ENCODE peak calls at places on chromosomes 1 and 21, in ten cellular contexts. B is lower leg skin, I is A549, L is endothelial cell of umbilical vein, M is sigmoid colon, N is uterus, D is stomach, X is Peyer's patch, G is HCT116, R is IMR-90. F is an unnamed sample.

GRCh38 chr1:89905391-89906058 is 84.7 kb downstream of the LRRC8D start:
- DNase-seq in B (no peak), G (no peak), R (peak), D (no peak), I (no peak), N (no peak), L (no peak), X (no peak), M (no peak), F (no peak)

GRCh38 chr21:34942911-34943310 is 106.2 kb downstream of the RUNX1 start:
- DNase-seq in D (no peak), I (no peak), R (no peak), X (no peak), B (no peak), G (no peak), M (no peak), N (no peak), L (no peak), F (no peak)

GRCh38 chr1:59595774-59596173 is 219.0 kb upstream of the HOOK1 start:
- DNase-seq in X (no peak), I (no peak), G (no peak), M (no peak), D (no peak), N (no peak), B (no peak), L (peak), R (peak), F (no peak)

GRCh38 chr1:236035681-236036101 is 29.2 kb downstream of the NID1 start:
- DNase-seq in D (no peak), L (no peak), R (peak), G (no peak), I (no peak), M (peak), X (no peak), B (no peak), N (peak), F (no peak)

GRCh38 chr21:46411236-46411635 is 47.5 kb upstream of the DIP2A start:
- DNase-seq in B (no peak), G (no peak), M (no peak), D (no peak), R (no peak), L (no peak), N (no peak), I (no peak), X (no peak), F (no peak)

GRCh38 chr1:201504179-201504631 is 2.7 kb downstream of the CSRP1 start:
- DNase-seq in D (no peak), X (no peak), L (no peak), R (peak), G (no peak), I (no peak), N (no peak), M (peak), B (no peak), F (no peak)

GRCh38 chr1:16315437-16315836 is 36.8 kb downstream of the FBXO42 start:
- DNase-seq in G (no peak), R (no peak), N (no peak), I (no peak), D (no peak), B (no peak), X (no peak), M (no peak), L (no peak), F (no peak)

GRCh38 chr1:231691618-231692259 is 65.1 kb downstream of the DISC1 start:
- DNase-seq in M (no peak), B (no peak), L (no peak), R (peak), G (peak), X (no peak), N (no peak), D (no peak), I (peak), F (no peak)

GRCh38 chr21:42009018-42009830 is 936 bp downstream of the ZBTB21 start:
- DNase-seq in I (peak), D (peak), X (peak), N (peak), M (peak), G (no peak), L (peak), B (peak), R (peak), F (peak)

GRCh38 chr21:44793269-44794030 is 8.2 kb downstream of the UBE2G2 start:
- DNase-seq in X (no peak), N (peak), I (peak), L (peak), G (peak), M (no peak), B (no peak), R (peak), D (peak), F (peak)

GRCh38 chr1:19786988-19787423 is 12.7 kb downstream of the TMCO4 start:
- DNase-seq in L (no peak), N (no peak), M (no peak), B (no peak), X (no peak), R (no peak), G (no peak), I (no peak), D (peak), F (no peak)

GRCh38 chr1:181208076-181208475 is 119.6 kb downstream of the IER5 start:
- DNase-seq in I (no peak), D (no peak), X (no peak), N (no peak), L (no peak), M (no peak), G (no peak), R (no peak), B (no peak), F (no peak)

GRCh38 chr1:19113362-19114092 is 96.5 kb downstream of the UBR4 start:
- DNase-seq in D (no peak), N (no peak), L (peak), G (peak), X (no peak), R (peak), M (no peak), B (no peak), I (peak), F (no peak)

GRCh38 chr21:39604951-39605350 is 7.8 kb upstream of the B3GALT5 start:
- DNase-seq in B (no peak), L (no peak), R (no peak), X (no peak), G (no peak), M (no peak), I (no peak), D (no peak), N (no peak), F (no peak)

GRCh38 chr1:21781971-21782867 is 730 bp downstream of the USP48 start:
- DNase-seq in N (peak), X (no peak), B (peak), D (peak), R (peak), L (peak), M (peak), G (no peak), I (peak), F (peak)

GRCh38 chr1:94560333-94560732 is 18.8 kb upstream of the F3 start:
- DNase-seq in L (no peak), B (no peak), X (no peak), G (no peak), N (no peak), R (peak), I (no peak), M (no peak), D (no peak), F (no peak)

GRCh38 chr1:97304366-97304765 is 582.8 kb downstream of the PTBP2 start:
- DNase-seq in N (no peak), L (no peak), D (no peak), M (no peak), I (no peak), X (no peak), R (no peak), G (no peak), B (no peak), F (no peak)

GRCh38 chr1:224684920-224685547 is 68.9 kb downstream of the CNIH3 start:
- DNase-seq in B (no peak), N (no peak), X (no peak), I (no peak), M (no peak), D (no peak), L (no peak), G (no peak), R (no peak), F (no peak)

GRCh38 chr1:209783338-209783737 is 1.0 kb downstream of the C1orf74 start:
- DNase-seq in L (no peak), B (no peak), G (no peak), I (no peak), X (no peak), R (no peak), M (no peak), N (no peak), D (no peak), F (no peak)

GRCh38 chr21:31714741-31715365 is 17.1 kb downstream of the SCAF4 start:
- DNase-seq in B (no peak), D (no peak), G (no peak), M (no peak), L (no peak), R (no peak), N (no peak), I (no peak), X (no peak), F (no peak)

GRCh38 chr1:170162385-170163226 is 16.8 kb downstream of the NTMT2 start:
- DNase-seq in B (peak), L (peak), R (peak), X (no peak), I (no peak), M (no peak), D (no peak), N (peak), G (no peak), F (no peak)

GRCh38 chr21:15617968-15618367 is 111.8 kb upstream of the USP25 start:
- DNase-seq in D (no peak), X (no peak), L (peak), I (peak), G (no peak), M (no peak), R (peak), N (no peak), B (no peak), F (no peak)

GRCh38 chr1:202622388-202622787 is 87.9 kb downstream of the SYT2 start:
- DNase-seq in I (no peak), D (no peak), G (no peak), M (no peak), X (peak), B (no peak), R (no peak), N (no peak), L (no peak), F (no peak)

GRCh38 chr21:41611966-41612606 is 104.1 kb upstream of the TMPRSS2 start:
- DNase-seq in D (peak), R (peak), X (peak), B (no peak), G (peak), M (peak), I (peak), L (no peak), N (no peak), F (no peak)

GRCh38 chr1:237282266-237282783 is 240.3 kb downstream of the RYR2 start:
- DNase-seq in X (no peak), G (no peak), N (no peak), I (no peak), R (no peak), D (no peak), M (no peak), L (no peak), B (no peak), F (no peak)

GRCh38 chr1:8004803-8005573 is 21.1 kb downstream of the ERRFI1 start:
- DNase-seq in L (peak), N (peak), D (peak), X (peak), B (peak), R (peak), M (peak), I (peak), G (no peak), F (peak)

GRCh38 chr1:24385160-24385939 is 28.2 kb downstream of the STPG1 start:
- DNase-seq in L (no peak), R (peak), I (peak), N (no peak), X (no peak), D (no peak), B (no peak), G (no peak), M (no peak), F (no peak)

GRCh38 chr1:59078866-59079265 is 218.0 kb upstream of the FGGY start:
- DNase-seq in M (no peak), B (no peak), R (no peak), X (no peak), N (no peak), G (no peak), L (no peak), D (no peak), I (no peak), F (no peak)

GRCh38 chr1:153652795-153653507 is 5.6 kb upstream of the SNAPIN start:
- DNase-seq in L (peak), B (no peak), M (peak), G (no peak), X (peak), D (no peak), N (no peak), R (peak), I (no peak), F (no peak)

GRCh38 chr1:98903726-98904125 is 100.9 kb downstream of the PLPPR5 start:
- DNase-seq in I (no peak), M (no peak), R (no peak), X (no peak), L (no peak), B (no peak), N (no peak), D (no peak), G (no peak), F (no peak)

GRCh38 chr1:18284750-18285532 is 177.3 kb downstream of the IGSF21 start:
- DNase-seq in D (no peak), R (no peak), I (no peak), B (no peak), G (no peak), L (no peak), M (no peak), X (no peak), N (no peak), F (no peak)

GRCh38 chr1:94258873-94259331 is 21.5 kb upstream of the ARHGAP29 start:
- DNase-seq in L (peak), I (peak), G (peak), M (peak), N (peak), X (no peak), R (peak), D (no peak), B (peak), F (peak)

GRCh38 chr1:33346921-33347649 is 26.2 kb upstream of the A3GALT2 start:
- DNase-seq in B (peak), R (peak), L (peak), M (peak), G (peak), X (no peak), I (peak), N (peak), D (peak), F (peak)

GRCh38 chr1:168369655-168370054 is 89.0 kb downstream of the TBX19 start:
- DNase-seq in G (no peak), N (no peak), I (no peak), D (no peak), B (no peak), M (no peak), R (no peak), X (no peak), L (no peak), F (no peak)

GRCh38 chr1:234691567-234691966 is 81.6 kb upstream of the IRF2BP2 start:
- DNase-seq in N (no peak), B (no peak), D (no peak), M (no peak), X (no peak), I (peak), L (peak), R (peak), G (peak), F (no peak)
- TF ChIP-seq CTCF in N (no peak), B (no peak), D (no peak), M (no peak), X (peak), I (no peak), L (no peak), R (peak), G (peak), F (no peak)

GRCh38 chr1:182381962-182382819 is 9.4 kb downstream of the GLUL start:
- DNase-seq in D (no peak), L (no peak), I (no peak), G (no peak), B (no peak), X (no peak), M (no peak), R (no peak), N (no peak), F (no peak)
- TF ChIP-seq POLR2A in D (no peak), L (no peak), I (no peak), G (no peak), B (no peak), X (no peak), M (no peak), R (no peak), N (no peak), F (no peak)

GRCh38 chr1:57711326-57711725 is 287.5 kb upstream of the DAB1 start:
- DNase-seq in B (no peak), I (no peak), X (no peak), N (no peak), M (no peak), G (no peak), R (no peak), L (no peak), D (no peak), F (no peak)
- TF ChIP-seq CTCF in B (no peak), I (no peak), X (no peak), N (no peak), M (no peak), G (no peak), R (no peak), L (no peak), D (no peak), F (no peak)

GRCh38 chr1:42947965-42948732 is 10.5 kb downstream of the SLC2A1 start:
- DNase-seq in L (no peak), D (no peak), M (no peak), G (no peak), B (no peak), X (no peak), N (no peak), R (no peak), I (no peak), F (no peak)
- TF ChIP-seq POLR2A in L (no peak), D (no peak), M (no peak), G (no peak), B (no peak), X (no peak), N (no peak), R (no peak), I (no peak), F (no peak)

GRCh38 chr1:102562380-102562779 is 545.9 kb downstream of the COL11A1 start:
- DNase-seq in B (no peak), G (no peak), R (no peak), N (no peak), X (no peak), I (no peak), M (no peak), L (no peak), D (no peak), F (no peak)

DNA sequence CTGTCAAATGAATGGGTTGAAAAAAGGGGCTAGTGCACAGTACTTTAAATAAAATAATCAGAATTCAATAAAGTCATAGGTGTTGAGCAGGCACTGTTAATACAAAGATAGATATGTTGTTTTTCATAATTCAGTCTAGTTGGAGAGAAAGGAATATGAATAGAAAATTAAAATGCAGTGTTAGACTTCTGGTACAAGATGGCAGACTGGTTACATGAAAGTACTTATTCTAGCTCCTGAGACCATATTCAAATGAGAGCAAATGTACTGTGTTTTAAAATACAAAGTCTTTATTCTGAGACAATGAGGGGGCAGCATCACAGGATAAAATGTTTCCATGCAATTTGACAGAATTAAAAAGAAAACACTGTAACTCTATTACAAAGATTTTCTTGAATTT is 542.1 kb downstream of the COL11A1 start:
- DNase-seq in L (no peak), M (no peak), B (no peak), I (no peak), X (no peak), G (no peak), N (no peak), D (no peak), R (no peak), F (no peak)
- TF ChIP-seq CTCF in L (no peak), M (no peak), B (no peak), I (no peak), X (no peak), G (no peak), N (no peak), D (no peak), R (no peak), F (no peak)

DNA sequence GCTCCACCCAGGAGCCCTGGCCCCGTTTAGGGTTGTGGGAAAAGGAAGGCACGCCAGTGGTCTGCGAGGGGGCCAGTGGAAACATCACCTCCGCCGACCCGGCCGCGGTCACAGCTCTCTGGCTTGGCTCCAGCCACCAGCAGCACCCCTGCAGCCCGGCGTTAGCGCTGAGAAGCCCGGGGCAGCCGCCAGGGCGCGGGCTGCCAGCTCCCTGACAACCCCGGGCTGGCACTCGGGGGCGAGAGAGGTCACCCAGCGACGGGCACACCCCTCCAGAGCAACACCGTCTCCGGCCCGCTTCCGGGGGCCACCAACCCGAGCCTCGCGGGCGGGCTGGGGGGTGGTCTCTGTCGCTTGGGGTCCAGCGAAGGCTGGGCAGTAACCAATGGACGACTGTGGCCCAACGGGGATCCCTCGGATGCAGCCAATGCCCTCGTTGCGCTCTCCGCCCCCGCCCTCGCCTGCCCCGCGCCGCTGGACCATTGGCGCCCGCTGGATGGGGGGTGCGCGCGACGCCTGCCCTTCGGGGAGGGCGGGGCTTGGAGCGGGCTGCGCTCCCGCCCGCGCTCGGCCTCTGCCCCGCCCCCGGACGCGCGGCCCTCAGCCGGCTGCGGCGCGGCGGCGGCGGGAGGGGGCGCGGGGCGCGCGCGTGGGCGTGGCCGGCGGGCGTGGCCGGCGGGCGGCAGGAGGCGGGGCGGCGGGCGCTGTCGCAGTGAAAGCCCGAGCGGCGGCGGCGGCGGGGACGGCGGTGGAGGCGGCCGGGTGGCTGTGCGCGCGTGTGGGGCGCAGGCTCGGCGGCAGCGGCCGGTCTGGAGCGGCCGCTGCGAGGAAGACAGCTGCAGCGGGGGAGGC is at the start of gene MAN1C1:
- DNase-seq in R (peak), N (peak), I (peak), L (peak), M (peak), D (peak), B (peak), G (peak), X (peak), F (peak)
- TF ChIP-seq POLR2A in R (no peak), N (no peak), I (no peak), L (no peak), M (no peak), D (no peak), B (no peak), G (no peak), X (no peak), F (peak)